ENCODE peak calls at places on chromosomes 16 and 17, in five cellular contexts. Y, O, F, J and S are unnamed samples.

GRCh38 chr17:45775576-45776011 is 8.5 kb upstream of the CRHR1 start:
- DNase-seq in Y (no peak), O (no peak), F (no peak), J (no peak), S (no peak)

GRCh38 chr17:37458805-37459204 is 30.9 kb upstream of the DUSP14 start:
- DNase-seq in Y (no peak), O (no peak), F (no peak), J (no peak), S (no peak)

GRCh38 chr16:21523411-21524067 is 75.8 kb upstream of the METTL9 start:
- DNase-seq in Y (no peak), O (no peak), F (no peak), J (no peak), S (no peak)

GRCh38 chr17:73297934-73298861 is 13.6 kb downstream of the CDC42EP4 start:
- DNase-seq in Y (no peak), O (no peak), F (no peak), J (no peak), S (no peak)

GRCh38 chr16:67514382-67514828 is 14.2 kb upstream of the RIPOR1 start:
- DNase-seq in Y (peak), O (peak), F (peak), J (peak), S (peak)

GRCh38 chr17:59914274-59914854 is 21.4 kb downstream of the RPS6KB1 start:
- DNase-seq in Y (peak), O (no peak), F (peak), J (no peak), S (no peak)

GRCh38 chr17:49000943-49001342 is 3.8 kb downstream of the IGF2BP1 start:
- DNase-seq in Y (no peak), O (no peak), F (no peak), J (no peak), S (no peak)

GRCh38 chr17:36104601-36105000 is 974 bp downstream of the CCL4 start:
- DNase-seq in Y (no peak), O (no peak), F (no peak), J (no peak), S (no peak)

GRCh38 chr16:66081967-66082366 is 284.5 kb upstream of the CDH5 start:
- DNase-seq in Y (no peak), O (peak), F (no peak), J (no peak), S (peak)

GRCh38 chr17:31853911-31854470 is 5.1 kb downstream of the COPRS start:
- DNase-seq in Y (no peak), O (no peak), F (no peak), J (no peak), S (no peak)

GRCh38 chr17:6592193-6592592 is 35.8 kb upstream of the PITPNM3 start:
- DNase-seq in Y (no peak), O (no peak), F (no peak), J (no peak), S (no peak)

GRCh38 chr17:614637-615546 is 99.7 kb downstream of the VPS53 start:
- DNase-seq in Y (no peak), O (peak), F (no peak), J (no peak), S (no peak)

GRCh38 chr17:77287432-77288068 is 146.8 kb downstream of the SEC14L1 start:
- DNase-seq in Y (no peak), O (no peak), F (no peak), J (no peak), S (peak)

GRCh38 chr16:87919681-87919994 is 16.7 kb downstream of the CA5A start:
- DNase-seq in Y (no peak), O (no peak), F (no peak), J (no peak), S (no peak)

GRCh38 chr17:49741009-49741691 is 22.8 kb downstream of the FAM117A start:
- DNase-seq in Y (peak), O (no peak), F (no peak), J (no peak), S (no peak)

GRCh38 chr17:77404812-77405581 is 264.2 kb downstream of the SEC14L1 start:
- DNase-seq in Y (peak), O (no peak), F (no peak), J (peak), S (no peak)

GRCh38 chr16:27334874-27335273 is 21.1 kb downstream of the IL4R start:
- DNase-seq in Y (no peak), O (no peak), F (no peak), J (no peak), S (no peak)

GRCh38 chr17:74677558-74678466 is 34.9 kb downstream of the CD300LF start:
- DNase-seq in Y (peak), O (no peak), F (no peak), J (no peak), S (peak)

GRCh38 chr17:40063034-40063765 is 435 bp downstream of the THRA start:
- DNase-seq in Y (peak), O (no peak), F (no peak), J (no peak), S (no peak)

GRCh38 chr17:38673714-38674012 is 1.1 kb downstream of the EPOP start:
- DNase-seq in Y (no peak), O (no peak), F (no peak), J (no peak), S (no peak)

GRCh38 chr16:49755291-49755611 is 100.7 kb downstream of the ZNF423 start:
- DNase-seq in Y (no peak), O (no peak), F (peak), J (no peak), S (peak)

GRCh38 chr16:48499822-48500440 is 110.0 kb downstream of the N4BP1 start:
- DNase-seq in Y (no peak), O (peak), F (peak), J (no peak), S (peak)

GRCh38 chr16:5069048-5069447 is 2.6 kb upstream of the ALG1 start:
- DNase-seq in Y (no peak), O (no peak), F (no peak), J (no peak), S (no peak)

GRCh38 chr16:86635181-86635580 is 56.8 kb downstream of the FOXL1 start:
- DNase-seq in Y (no peak), O (no peak), F (no peak), J (no peak), S (no peak)

GRCh38 chr16:23085949-23086348 is 63.3 kb downstream of the USP31 start:
- DNase-seq in Y (no peak), O (no peak), F (no peak), J (no peak), S (no peak)

GRCh38 chr17:63698886-63699637 is 863 bp downstream of the LIMD2 start:
- DNase-seq in Y (peak), O (no peak), F (no peak), J (peak), S (no peak)

GRCh38 chr17:29909604-29910003 is 20.4 kb downstream of the SSH2 start:
- DNase-seq in Y (peak), O (peak), F (no peak), J (no peak), S (no peak)

GRCh38 chr16:79286646-79287423 is 313.7 kb downstream of the MAF start:
- DNase-seq in Y (peak), O (no peak), F (no peak), J (no peak), S (no peak)

GRCh38 chr16:66605177-66605999 is 884 bp downstream of the CMTM3 start:
- DNase-seq in Y (peak), O (no peak), F (no peak), J (no peak), S (no peak)

GRCh38 chr17:50976951-50977472 is 110.9 kb upstream of the TOB1 start:
- DNase-seq in Y (peak), O (no peak), F (no peak), J (no peak), S (no peak)

GRCh38 chr17:41530062-41531048 is 2.2 kb upstream of the KRT19 start:
- DNase-seq in Y (no peak), O (no peak), F (peak), J (no peak), S (peak)

GRCh38 chr16:2054543-2055245 is 6.9 kb downstream of the TSC2 start:
- DNase-seq in Y (no peak), O (no peak), F (no peak), J (no peak), S (no peak)

GRCh38 chr16:11310997-11311561 is 29.9 kb upstream of the PRM1 start:
- DNase-seq in Y (peak), O (no peak), F (no peak), J (no peak), S (no peak)

GRCh38 chr16:58508671-58509251 is 6.6 kb upstream of the SETD6 start:
- DNase-seq in Y (no peak), O (no peak), F (no peak), J (no peak), S (no peak)

GRCh38 chr17:82615084-82616020 is 32.9 kb downstream of the WDR45B start:
- DNase-seq in Y (no peak), O (no peak), F (no peak), J (no peak), S (no peak)

GRCh38 chr17:77800832-77801231 is 157.7 kb upstream of the TNRC6C start:
- DNase-seq in Y (no peak), O (no peak), F (no peak), J (no peak), S (no peak)